ENCODE peak calls at places on chromosome 22, in six cellular contexts. C is heart right ventricle, Z is IMR-90, S is ovary, E is transverse colon, F is cardiac muscle cell. L is an unnamed sample. For H3K9me3, the result is how much of the 10 kb centered on the place peaks cover.

GRCh38 chr22:41963453-41964105 is 5.7 kb upstream of the SEPTIN3 start:
- DNase-seq in F (peak), S (peak), E (no peak), C (no peak), Z (peak), L (peak)

GRCh38 chr22:42716221-42716620 is 4.4 kb downstream of the A4GALT start:
- DNase-seq in Z (no peak), S (no peak), F (no peak), E (no peak), C (no peak), L (no peak)

GRCh38 chr22:19846620-19847344 is 7.9 kb downstream of the GNB1L start:
- DNase-seq in E (no peak), F (no peak), S (no peak), Z (no peak), C (no peak), L (no peak)

GRCh38 chr22:36144886-36145541 is 15.5 kb downstream of the APOL3 start:
- DNase-seq in E (peak), Z (peak), S (peak), C (peak), F (peak), L (peak)

GRCh38 chr22:22812031-22812905 is 75.3 kb upstream of the IGLL5 start:
- DNase-seq in F (no peak), C (no peak), E (no peak), S (no peak), Z (no peak), L (no peak)

GRCh38 chr22:39177456-39177775 is 24.9 kb upstream of the CBX7 start:
- DNase-seq in Z (no peak), S (no peak), F (no peak), C (no peak), E (no peak), L (no peak)

GRCh38 chr22:36417281-36417686 is 29.5 kb upstream of the MYH9 start:
- DNase-seq in Z (peak), E (peak), F (no peak), S (no peak), C (no peak), L (peak)

GRCh38 chr22:49112176-49112575 is 715.5 kb downstream of the BRD1 start:
- DNase-seq in Z (no peak), E (no peak), F (no peak), S (no peak), C (no peak), L (no peak)

GRCh38 chr22:29798318-29798717 is 31.1 kb downstream of the UQCR10 start:
- DNase-seq in S (no peak), C (no peak), F (peak), E (no peak), Z (no peak), L (no peak)

GRCh38 chr22:37961062-37961461 is 7.6 kb downstream of the POLR2F start:
- DNase-seq in E (no peak), Z (no peak), F (no peak), S (no peak), C (no peak), L (no peak)

GRCh38 chr22:40593460-40594273 is 42.9 kb downstream of the MRTFA start:
- DNase-seq in E (no peak), F (no peak), Z (no peak), S (no peak), C (no peak), L (no peak)

GRCh38 chr22:17836977-17837742 is 62.9 kb upstream of the BID start:
- DNase-seq in S (no peak), C (no peak), F (no peak), E (no peak), Z (no peak), L (peak)

GRCh38 chr22:30803679-30804078 is 109.0 kb downstream of the OSBP2 start:
- DNase-seq in S (no peak), F (no peak), Z (no peak), E (no peak), C (no peak), L (no peak)

DNA sequence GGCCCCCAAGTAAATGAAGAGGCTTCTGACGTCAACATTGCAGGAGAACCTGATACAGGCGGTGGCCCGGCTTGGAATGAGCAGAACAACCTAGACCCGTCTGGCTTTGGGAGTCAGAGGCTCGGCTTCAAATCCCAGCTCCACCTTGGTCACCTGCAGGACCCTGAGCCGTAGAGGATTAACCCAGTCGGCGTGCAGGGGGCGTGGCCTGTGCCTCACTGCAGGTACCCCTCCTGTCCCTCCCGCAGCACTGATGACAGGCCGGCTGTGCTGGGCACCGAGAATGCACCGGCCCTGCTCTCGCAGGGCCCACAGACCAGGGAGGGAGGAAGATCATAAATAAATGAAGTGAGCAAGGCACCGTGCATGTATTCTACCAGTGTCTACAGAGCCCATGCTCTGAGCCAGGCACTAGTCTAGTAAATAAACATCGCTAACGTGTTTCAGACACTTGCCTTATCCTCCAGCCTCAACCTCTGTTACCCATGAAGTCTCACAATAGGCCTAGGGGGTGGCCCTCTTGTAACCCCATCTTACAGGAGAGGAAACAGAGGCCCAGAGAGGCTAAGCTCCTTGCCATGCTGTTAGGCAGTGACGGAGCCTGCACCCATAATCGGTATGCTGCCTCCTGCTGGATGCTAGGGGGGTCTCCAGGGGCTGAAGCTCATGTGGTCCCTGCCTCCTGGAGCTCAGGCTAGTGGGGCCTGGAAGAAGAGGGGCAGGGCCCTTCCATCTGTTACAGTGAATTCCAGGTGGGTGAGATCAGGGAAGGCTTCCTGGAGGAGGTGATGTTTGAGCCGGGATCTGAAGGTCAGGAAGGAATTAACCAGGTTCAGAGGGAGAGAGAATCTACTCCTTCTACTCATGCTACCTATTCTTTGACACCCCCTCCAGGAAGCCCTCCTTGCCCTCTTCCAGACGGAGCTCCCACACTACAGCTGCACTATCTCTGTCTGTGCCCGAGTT is 53.4 kb downstream of the RTL6 start:
- DNase-seq in Z (no peak), S (no peak), C (no peak), E (no peak), F (no peak), L (no peak)
- TF ChIP-seq CTCF in Z (peak), S (no peak), C (no peak), E (no peak), F (peak), L (no peak)

DNA sequence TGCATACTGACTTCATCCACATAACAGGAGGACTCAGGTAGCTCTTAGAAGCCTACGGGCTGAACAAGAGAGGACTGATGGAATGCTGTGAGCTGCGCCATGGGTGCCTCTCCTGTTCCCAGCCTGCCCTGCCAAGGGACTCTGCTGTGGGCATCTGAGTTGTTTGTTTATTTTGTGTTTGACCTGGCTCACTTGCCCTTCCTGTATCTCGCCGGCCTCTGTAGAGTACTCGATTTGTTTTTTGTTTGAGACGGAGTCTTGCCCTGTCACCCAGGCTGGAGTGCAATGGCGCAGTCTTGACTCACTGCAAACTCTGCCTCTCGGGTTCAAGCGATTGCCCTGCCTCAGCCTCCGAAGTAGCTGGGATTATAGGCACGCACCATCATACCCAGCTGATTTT is 1.8 kb downstream of the TTC38 start:
- DNase-seq in E (no peak), S (no peak), Z (no peak), F (no peak), C (no peak), L (no peak)
- H3K4me3 ChIP-seq in E (peak), S (no peak), Z (no peak), F (no peak), C (no peak), L (no peak)

GRCh38 chr22:27491888-27492287 is 309.7 kb downstream of the MN1 start:
- DNase-seq in S (no peak), F (no peak), C (no peak), E (no peak), Z (no peak), L (no peak)
- H3K9me3 ChIP-seq in S (under half), F (under half), C (under half), E (under half), Z (under half), L (under half)

GRCh38 chr22:50236731-50237409 is 8.0 kb downstream of the TUBGCP6 start:
- DNase-seq in S (no peak), C (no peak), F (no peak), E (no peak), Z (peak), L (no peak)
- TF ChIP-seq CTCF in S (no peak), C (no peak), F (peak), E (peak), Z (peak), L (no peak)

DNA sequence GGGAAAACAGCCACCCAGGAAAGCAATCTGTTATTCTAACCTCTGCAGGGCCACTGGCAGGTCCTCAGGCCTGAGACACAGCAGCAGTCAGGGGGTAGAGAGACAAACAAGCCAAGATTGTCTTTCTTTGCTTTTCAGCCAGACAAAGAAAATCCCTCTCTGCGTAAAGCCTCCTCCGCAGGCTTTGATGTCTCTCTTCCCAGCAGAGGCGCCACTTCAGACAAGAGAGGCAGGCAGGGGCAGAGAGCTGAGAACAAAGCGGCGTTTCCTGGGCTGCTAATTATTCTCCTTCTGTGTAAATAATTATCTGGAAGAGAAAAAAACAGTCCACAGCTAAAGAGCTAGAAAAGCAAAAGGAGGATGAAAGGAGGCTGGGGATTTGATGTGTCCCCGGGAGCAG is 102.7 kb upstream of the SEZ6L start:
- DNase-seq in C (no peak), E (no peak), S (no peak), F (no peak), Z (no peak), L (no peak)
- H3K4me3 ChIP-seq in C (no peak), E (no peak), S (no peak), F (no peak), Z (no peak), L (no peak)

GRCh38 chr22:32202161-32202538 is 2.7 kb downstream of the RFPL2 start:
- DNase-seq in S (no peak), F (no peak), C (no peak), E (no peak), Z (no peak), L (no peak)
- H3K9me3 ChIP-seq in S (under half), F (under half), C (under half), E (under half), Z (under half), L (under half)